ENCODE peak calls at places on chromosome 15, in four cellular contexts. V is PC-3, O is aorta, G is lower lobe of right lung. N is an unnamed sample.

GRCh38 chr15:41465822-41466421 is 27.8 kb upstream of the ITPKA start:
- DNase-seq in V (peak; percentile 73), O (no peak), G (no peak), N (peak; percentile 79)

GRCh38 chr15:35966781-35967180 is 420.8 kb upstream of the DPH6 start:
- DNase-seq in V (no peak), O (no peak), G (no peak), N (no peak)

GRCh38 chr15:83582386-83582785 is 71.5 kb upstream of the ADAMTSL3 start:
- DNase-seq in V (no peak), O (no peak), G (no peak), N (peak; percentile 21)

GRCh38 chr15:95826831-95827230 is 503.7 kb upstream of the NR2F2 start:
- DNase-seq in V (peak; percentile 58), O (no peak), G (no peak), N (no peak)

GRCh38 chr15:69126054-69126469 is 34.4 kb upstream of the GLCE start:
- DNase-seq in V (no peak), O (no peak), G (no peak), N (peak; percentile 74)

GRCh38 chr15:93180656-93181055 is 91.6 kb upstream of the RGMA start:
- DNase-seq in V (no peak), O (no peak), G (no peak), N (no peak)

GRCh38 chr15:63504247-63504978 is at the start of gene USP3:
- DNase-seq in V (peak; percentile 91), O (peak; percentile 97), G (peak; percentile 96), N (peak; percentile 97)

GRCh38 chr15:85743392-85744045 is 51.2 kb downstream of the KLHL25 start:
- DNase-seq in V (no peak), O (no peak), G (no peak), N (no peak)

GRCh38 chr15:51114437-51115119 is 19.9 kb upstream of the TNFAIP8L3 start:
- DNase-seq in V (no peak), O (peak; percentile 50), G (no peak), N (peak; percentile 73)

GRCh38 chr15:33242669-33243191 is 48.2 kb upstream of the FMN1 start:
- DNase-seq in V (peak; percentile 62), O (no peak), G (no peak), N (peak; percentile 43)

GRCh38 chr15:26662226-26662750 is 110.6 kb downstream of the GABRB3 start:
- DNase-seq in V (no peak), O (no peak), G (no peak), N (no peak)

GRCh38 chr15:72231847-72232461 is 964 bp upstream of the PKM start:
- DNase-seq in V (peak; percentile 79), O (peak; percentile 68), G (no peak), N (peak; percentile 86)

GRCh38 chr15:37764733-37765191 is 169.7 kb upstream of the TMCO5A start:
- DNase-seq in V (peak; percentile 83), O (no peak), G (no peak), N (peak; percentile 77)

GRCh38 chr15:94086360-94086759 is 145.0 kb upstream of the MCTP2 start:
- DNase-seq in V (no peak), O (no peak), G (no peak), N (no peak)

DNA sequence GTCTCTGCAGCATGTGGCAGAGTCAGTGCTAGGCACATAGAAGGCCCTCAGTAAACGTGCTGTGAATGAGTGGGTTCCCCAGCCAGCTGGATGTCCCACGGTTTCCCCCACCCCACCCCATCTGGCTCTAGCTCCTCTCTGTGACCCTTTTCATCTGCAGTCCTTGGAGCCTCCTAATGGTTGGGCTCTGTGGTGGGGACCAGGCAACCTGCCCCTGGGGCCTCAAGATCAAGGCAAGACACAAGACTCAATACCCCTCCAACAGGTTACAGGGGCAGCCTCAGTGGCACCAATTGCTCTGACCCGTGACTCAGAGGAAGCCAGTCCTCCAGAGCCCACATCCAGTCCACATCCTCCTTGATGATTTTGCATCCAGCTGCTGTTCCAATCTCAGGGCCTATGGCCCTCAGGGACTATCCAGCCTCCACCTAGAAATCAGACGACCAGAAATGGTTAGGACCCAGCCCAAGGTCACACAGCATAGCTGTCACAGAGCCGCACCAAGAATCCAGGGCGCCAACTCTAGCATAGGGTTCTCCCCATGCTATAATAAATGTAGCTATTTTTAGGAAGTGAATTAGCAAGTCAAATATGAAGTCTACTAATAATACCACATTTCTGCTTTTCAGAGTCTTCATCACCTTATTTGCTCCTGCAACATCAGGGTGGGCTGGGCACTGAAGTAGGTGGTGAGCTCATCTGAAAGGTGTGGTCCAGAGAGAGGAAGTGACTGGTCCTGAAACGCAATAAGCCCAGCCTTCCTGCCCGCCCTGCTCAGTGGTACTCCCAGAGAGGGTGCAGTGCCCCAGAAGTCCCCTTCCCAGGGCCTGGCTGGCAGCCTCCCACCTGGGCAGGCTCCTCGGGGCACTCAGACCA is 17.4 kb upstream of the CYP11A1 start:
- DNase-seq in V (peak; percentile 88), O (peak; percentile 6), G (peak; percentile 64), N (peak; percentile 70)
- H3K4me3 ChIP-seq in V (no peak overlapping the region), O (no peak overlapping the region), G (no peak overlapping the region), N (no peak overlapping the region)

GRCh38 chr15:24772709-24773373 is 97.3 kb downstream of the NPAP1 start:
- DNase-seq in V (peak; percentile 60), O (peak; percentile 82), G (peak; percentile 77), N (peak; percentile 77)

GRCh38 chr15:24777307-24777706 is 101.7 kb downstream of the NPAP1 start:
- DNase-seq in V (no peak), O (no peak), G (no peak), N (no peak)

GRCh38 chr15:24766511-24767133 is 91.0 kb downstream of the NPAP1 start:
- DNase-seq in V (no peak), O (no peak), G (no peak), N (no peak)

GRCh38 chr15:24772256-24772655 is 96.7 kb downstream of the NPAP1 start:
- DNase-seq in V (no peak), O (no peak), G (no peak), N (no peak)
- H3K4me3 ChIP-seq in V (no peak overlapping the region), O (peak overlapping the region; percentile 21), G (no peak overlapping the region), N (no peak overlapping the region)

DNA sequence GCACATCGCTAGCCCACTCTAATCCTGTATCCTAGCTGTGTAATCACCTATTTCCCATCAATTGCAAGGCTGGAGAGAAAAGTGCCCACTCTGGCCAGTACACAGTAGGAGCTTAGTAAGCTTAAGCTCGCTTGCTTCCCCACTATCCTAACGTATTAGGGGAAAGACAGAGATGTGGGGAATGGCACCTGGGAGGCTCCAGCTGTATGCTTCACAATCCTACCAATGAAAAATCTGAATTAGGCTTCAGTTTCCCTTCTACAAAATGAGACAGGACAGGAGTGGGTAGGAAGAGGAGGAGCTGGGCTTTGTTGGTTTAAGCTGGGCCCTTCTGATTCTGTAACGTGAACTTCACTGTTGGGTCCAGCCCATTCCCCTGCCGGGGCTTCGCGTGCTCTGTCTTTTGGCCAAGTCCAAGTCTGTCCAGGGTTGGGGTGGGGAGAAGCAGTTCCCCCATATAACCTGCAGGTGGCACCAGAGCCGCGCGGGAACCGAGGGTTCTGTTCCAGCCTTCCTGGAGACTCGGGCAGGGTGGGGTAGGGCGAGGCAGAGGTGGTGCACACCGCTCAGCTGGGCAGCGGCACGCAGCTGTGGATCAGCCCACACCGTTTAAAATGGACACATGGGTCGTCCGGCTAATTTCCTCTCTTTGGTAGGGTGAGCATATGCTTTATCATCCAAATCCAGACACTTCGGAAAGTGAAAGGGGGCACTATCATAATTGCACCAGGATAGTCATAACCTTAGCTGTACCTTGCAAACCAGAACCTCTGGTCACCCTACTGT is 118.2 kb downstream of the TBC1D2B start:
- DNase-seq in V (peak; percentile 79), O (peak; percentile 81), G (peak; percentile 88), N (peak; percentile 71)
- H3K4me3 ChIP-seq in V (peak overlapping the region; percentile 59), O (no peak overlapping the region), G (peak overlapping the region; percentile 28), N (peak overlapping the region; percentile 30)

GRCh38 chr15:101156061-101156460 is 95.8 kb downstream of the CHSY1 start:
- DNase-seq in V (no peak), O (peak; percentile 21), G (peak; percentile 14), N (no peak)
- H3K4me3 ChIP-seq in V (no peak overlapping the region), O (no peak overlapping the region), G (no peak overlapping the region), N (no peak overlapping the region)

GRCh38 chr15:39578851-39579486 is 1.9 kb upstream of the THBS1 start:
- DNase-seq in V (no peak), O (no peak), G (no peak), N (no peak)
- H3K4me3 ChIP-seq in V (peak overlapping the region; percentile 87), O (no peak overlapping the region), G (peak overlapping the region; percentile 67), N (peak overlapping the region; percentile 25)

DNA sequence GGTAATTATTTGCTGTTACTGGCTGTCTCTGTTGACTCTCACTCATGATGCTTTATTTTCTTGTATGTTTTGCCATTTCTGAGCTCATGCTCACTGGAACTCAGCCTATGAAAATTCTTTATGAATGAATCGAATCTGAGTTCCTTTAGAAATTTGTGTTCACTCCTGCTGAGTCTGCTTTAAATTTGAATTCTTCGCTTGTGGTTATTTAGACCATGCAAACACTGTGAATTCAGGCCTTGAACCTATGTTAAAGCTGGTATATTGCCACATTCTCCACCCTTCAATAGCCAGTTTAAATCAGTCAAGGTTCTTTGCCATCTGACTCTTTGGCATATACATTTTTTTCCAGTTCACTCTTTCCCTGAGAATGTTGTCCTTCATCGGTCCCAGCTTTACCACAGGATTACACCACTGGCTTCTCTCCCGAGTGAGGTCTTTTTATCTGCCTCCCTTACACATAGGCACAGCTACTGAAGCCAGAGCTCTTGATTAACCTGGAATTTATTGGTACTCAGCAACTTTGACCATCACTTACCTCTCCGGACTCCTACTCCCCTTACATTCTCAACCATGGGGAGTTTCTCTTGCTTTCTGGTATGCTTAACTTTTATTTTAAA is 400.6 kb downstream of the VPS13C start:
- DNase-seq in V (peak; percentile 4), O (no peak), G (no peak), N (no peak)
- H3K4me3 ChIP-seq in V (no peak overlapping the region), O (no peak overlapping the region), G (no peak overlapping the region), N (no peak overlapping the region)

GRCh38 chr15:64597469-64597806 is 137.1 kb downstream of the ZNF609 start:
- DNase-seq in V (no peak), O (no peak), G (no peak), N (no peak)
- H3K4me3 ChIP-seq in V (no peak overlapping the region), O (no peak overlapping the region), G (no peak overlapping the region), N (no peak overlapping the region)

GRCh38 chr15:40305281-40305680 is 2.5 kb downstream of the PLCB2 start:
- DNase-seq in V (no peak), O (peak; percentile 24), G (no peak), N (no peak)

GRCh38 chr15:40307421-40308165 is at the start of gene PLCB2:
- DNase-seq in V (no peak), O (peak; percentile 86), G (peak; percentile 76), N (no peak)

GRCh38 chr15:40308844-40309189 is 1.1 kb upstream of the PLCB2 start:
- DNase-seq in V (no peak), O (peak; percentile 58), G (peak; percentile 77), N (no peak)

GRCh38 chr15:40306371-40306770 is 1.4 kb downstream of the PLCB2 start:
- DNase-seq in V (no peak), O (peak; percentile 48), G (no peak), N (no peak)

DNA sequence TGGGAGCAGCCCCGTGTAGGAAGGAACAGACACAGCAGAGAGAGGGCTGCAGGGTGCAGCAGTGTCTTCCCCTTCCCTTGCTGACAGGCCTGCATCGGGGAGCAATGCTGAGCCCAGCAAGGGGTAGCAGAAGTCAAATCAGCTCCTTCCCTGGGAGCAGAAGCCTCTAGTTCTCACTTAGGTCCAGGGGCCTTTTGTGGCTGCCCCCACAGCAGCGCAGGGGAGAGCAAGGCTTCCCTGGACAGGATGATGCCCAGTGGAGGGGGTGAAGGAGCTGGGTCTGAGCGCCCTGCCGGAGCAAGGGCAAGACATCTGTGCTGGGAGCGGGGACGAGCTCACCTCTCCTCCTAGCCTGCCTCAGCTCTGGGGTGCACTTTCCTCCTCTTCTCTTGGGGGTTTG is 827 bp downstream of the PLCB2 start:
- DNase-seq in V (no peak), O (peak; percentile 50), G (no peak), N (no peak)
- H3K4me3 ChIP-seq in V (no peak overlapping the region), O (no peak overlapping the region), G (peak overlapping the region; percentile 55), N (no peak overlapping the region)

GRCh38 chr15:81297147-81297572 is 26.8 kb downstream of the STARD5 start:
- DNase-seq in V (peak; percentile 95), O (peak; percentile 62), G (no peak), N (peak; percentile 55)
- H3K4me3 ChIP-seq in V (no peak overlapping the region), O (no peak overlapping the region), G (peak overlapping the region; percentile 59), N (no peak overlapping the region)

N was measured in cardiac fibroblast.